ENCODE peak calls at places on chromosomes 3 and 15, in six cellular contexts. One of them, this sample, is unnamed.

GRCh38 chr3:171833775-171834460 is 9.2 kb upstream of the TMEM212 start:
- DNase-seq in H9: no peak
- DNase-seq in neuronal stem cell: no peak
- DNase-seq in H1: no peak
- DNase-seq in IMR-90: peak; percentile 87
- DNase-seq in trophoblast cell: peak; percentile 29
- DNase-seq in this sample: no peak

GRCh38 chr15:38059665-38060064 is 125.2 kb downstream of the TMCO5A start:
- DNase-seq in H9: no peak
- DNase-seq in neuronal stem cell: no peak
- DNase-seq in H1: no peak
- DNase-seq in IMR-90: peak; percentile 85
- DNase-seq in trophoblast cell: no peak
- DNase-seq in this sample: no peak

GRCh38 chr3:58414538-58415197 is 19.0 kb downstream of the PDHB start:
- DNase-seq in H9: no peak
- DNase-seq in neuronal stem cell: peak; percentile 33
- DNase-seq in H1: peak; percentile 61
- DNase-seq in IMR-90: peak; percentile 67
- DNase-seq in trophoblast cell: peak; percentile 83
- DNase-seq in this sample: peak; percentile 73

GRCh38 chr15:39195988-39196486 is 384.8 kb upstream of the THBS1 start:
- DNase-seq in H9: no peak
- DNase-seq in neuronal stem cell: no peak
- DNase-seq in H1: no peak
- DNase-seq in IMR-90: peak; percentile 85
- DNase-seq in trophoblast cell: peak; percentile 99
- DNase-seq in this sample: no peak

GRCh38 chr15:77642793-77643430 is 10.2 kb upstream of the LINGO1 start:
- DNase-seq in H9: no peak
- DNase-seq in neuronal stem cell: no peak
- DNase-seq in H1: no peak
- DNase-seq in IMR-90: peak; percentile 7
- DNase-seq in trophoblast cell: no peak
- DNase-seq in this sample: peak; percentile 23

GRCh38 chr3:196942915-196943277 is 568 bp upstream of the NCBP2 start:
- DNase-seq in H9: no peak
- DNase-seq in neuronal stem cell: no peak
- DNase-seq in H1: no peak
- DNase-seq in IMR-90: no peak
- DNase-seq in trophoblast cell: no peak
- DNase-seq in this sample: peak; percentile 19

GRCh38 chr3:171157980-171158379 is 131.5 kb upstream of the SLC2A2 start:
- DNase-seq in H9: no peak
- DNase-seq in neuronal stem cell: no peak
- DNase-seq in H1: no peak
- DNase-seq in IMR-90: no peak
- DNase-seq in trophoblast cell: no peak
- DNase-seq in this sample: no peak

GRCh38 chr15:55241895-55242294 is 45.2 kb upstream of the RSL24D1 start:
- DNase-seq in H9: no peak
- DNase-seq in neuronal stem cell: no peak
- DNase-seq in H1: no peak
- DNase-seq in IMR-90: peak; percentile 71
- DNase-seq in trophoblast cell: no peak
- DNase-seq in this sample: no peak

GRCh38 chr15:96102631-96103030 is 227.9 kb upstream of the NR2F2 start:
- DNase-seq in H9: no peak
- DNase-seq in neuronal stem cell: no peak
- DNase-seq in H1: no peak
- DNase-seq in IMR-90: no peak
- DNase-seq in trophoblast cell: no peak
- DNase-seq in this sample: no peak

GRCh38 chr3:8784676-8785435 is 15.4 kb upstream of the OXTR start:
- DNase-seq in H9: no peak
- DNase-seq in neuronal stem cell: no peak
- DNase-seq in H1: no peak
- DNase-seq in IMR-90: no peak
- DNase-seq in trophoblast cell: no peak
- DNase-seq in this sample: no peak

GRCh38 chr3:48018841-48019240 is 2.6 kb upstream of the MAP4 start:
- DNase-seq in H9: no peak
- DNase-seq in neuronal stem cell: no peak
- DNase-seq in H1: no peak
- DNase-seq in IMR-90: peak; percentile 81
- DNase-seq in trophoblast cell: peak; percentile 60
- DNase-seq in this sample: peak; percentile 38

GRCh38 chr3:98920166-98920565 is 18.7 kb upstream of the DCBLD2 start:
- DNase-seq in H9: no peak
- DNase-seq in neuronal stem cell: no peak
- DNase-seq in H1: no peak
- DNase-seq in IMR-90: no peak
- DNase-seq in trophoblast cell: no peak
- DNase-seq in this sample: no peak

GRCh38 chr3:31275038-31275562 is 257.6 kb upstream of the STT3B start:
- DNase-seq in H9: no peak
- DNase-seq in neuronal stem cell: no peak
- DNase-seq in H1: no peak
- DNase-seq in IMR-90: peak; percentile 64
- DNase-seq in trophoblast cell: peak; percentile 67
- DNase-seq in this sample: no peak

GRCh38 chr3:114508976-114509375 is 215.1 kb downstream of the TIGIT start:
- DNase-seq in H9: no peak
- DNase-seq in neuronal stem cell: no peak
- DNase-seq in H1: no peak
- DNase-seq in IMR-90: peak; percentile 29
- DNase-seq in trophoblast cell: peak; percentile 43
- DNase-seq in this sample: peak; percentile 62

GRCh38 chr3:69914395-69914794 is 85.1 kb upstream of the SAMMSON start:
- DNase-seq in H9: no peak
- DNase-seq in neuronal stem cell: no peak
- DNase-seq in H1: no peak
- DNase-seq in IMR-90: peak; percentile 16
- DNase-seq in trophoblast cell: no peak
- DNase-seq in this sample: peak; percentile 16

GRCh38 chr3:131543714-131544113 is 40.9 kb upstream of the MRPL3 start:
- DNase-seq in H9: peak; percentile 28
- DNase-seq in neuronal stem cell: no peak
- DNase-seq in H1: no peak
- DNase-seq in IMR-90: peak; percentile 84
- DNase-seq in trophoblast cell: peak; percentile 41
- DNase-seq in this sample: peak; percentile 55

GRCh38 chr15:40747685-40748631 is 7.1 kb downstream of the RMDN3 start:
- DNase-seq in H9: no peak
- DNase-seq in neuronal stem cell: no peak
- DNase-seq in H1: no peak
- DNase-seq in IMR-90: no peak
- DNase-seq in trophoblast cell: no peak
- DNase-seq in this sample: no peak

GRCh38 chr3:141410861-141411771 is 42.8 kb downstream of the ZBTB38 start:
- DNase-seq in H9: no peak
- DNase-seq in neuronal stem cell: no peak
- DNase-seq in H1: no peak
- DNase-seq in IMR-90: peak; percentile 68
- DNase-seq in trophoblast cell: peak; percentile 40
- DNase-seq in this sample: no peak

GRCh38 chr3:61571516-61572336 is 10.4 kb downstream of the PTPRG start:
- DNase-seq in H9: no peak
- DNase-seq in neuronal stem cell: no peak
- DNase-seq in H1: peak; percentile 39
- DNase-seq in IMR-90: peak; percentile 84
- DNase-seq in trophoblast cell: no peak
- DNase-seq in this sample: no peak

GRCh38 chr15:44173813-44174212 is 21.3 kb downstream of the FRMD5 start:
- DNase-seq in H9: no peak
- DNase-seq in neuronal stem cell: no peak
- DNase-seq in H1: no peak
- DNase-seq in IMR-90: no peak
- DNase-seq in trophoblast cell: no peak
- DNase-seq in this sample: no peak

GRCh38 chr3:2653706-2654105 is 456.5 kb downstream of the IL5RA start:
- DNase-seq in H9: no peak
- DNase-seq in neuronal stem cell: no peak
- DNase-seq in H1: no peak
- DNase-seq in IMR-90: peak; percentile 36
- DNase-seq in trophoblast cell: no peak
- DNase-seq in this sample: no peak

GRCh38 chr3:46021516-46021915 is 5.8 kb downstream of the XCR1 start:
- DNase-seq in H9: no peak
- DNase-seq in neuronal stem cell: no peak
- DNase-seq in H1: peak; percentile 17
- DNase-seq in IMR-90: no peak
- DNase-seq in trophoblast cell: no peak
- DNase-seq in this sample: no peak

GRCh38 chr3:46020766-46021510 is 6.3 kb downstream of the XCR1 start:
- DNase-seq in H9: no peak
- DNase-seq in neuronal stem cell: no peak
- DNase-seq in H1: peak; percentile 11
- DNase-seq in IMR-90: no peak
- DNase-seq in trophoblast cell: no peak
- DNase-seq in this sample: no peak

GRCh38 chr3:46013316-46014094 is 13.8 kb downstream of the XCR1 start:
- DNase-seq in H9: no peak
- DNase-seq in neuronal stem cell: no peak
- DNase-seq in H1: no peak
- DNase-seq in IMR-90: no peak
- DNase-seq in trophoblast cell: no peak
- DNase-seq in this sample: no peak

GRCh38 chr3:46019707-46020106 is 7.6 kb downstream of the XCR1 start:
- DNase-seq in H9: no peak
- DNase-seq in neuronal stem cell: no peak
- DNase-seq in H1: no peak
- DNase-seq in IMR-90: no peak
- DNase-seq in trophoblast cell: no peak
- DNase-seq in this sample: no peak

GRCh38 chr3:46017720-46018119 is 9.6 kb downstream of the XCR1 start:
- DNase-seq in H9: no peak
- DNase-seq in neuronal stem cell: no peak
- DNase-seq in H1: peak; percentile 13
- DNase-seq in IMR-90: no peak
- DNase-seq in trophoblast cell: peak; percentile 20
- DNase-seq in this sample: no peak
- H2BK5ac ChIP-seq in H9: no peak overlapping the region
- H2BK5ac ChIP-seq in neuronal stem cell: no peak overlapping the region
- H2BK5ac ChIP-seq in H1: no peak overlapping the region
- H2BK5ac ChIP-seq in IMR-90: no peak overlapping the region
- H2BK5ac ChIP-seq in trophoblast cell: no peak overlapping the region
- H2BK5ac ChIP-seq in this sample: no peak overlapping the region

GRCh38 chr15:85770722-85771041 is 24.0 kb downstream of the KLHL25 start:
- DNase-seq in H9: no peak
- DNase-seq in neuronal stem cell: no peak
- DNase-seq in H1: no peak
- DNase-seq in IMR-90: no peak
- DNase-seq in trophoblast cell: no peak
- DNase-seq in this sample: no peak
- H2BK5ac ChIP-seq in H9: no peak overlapping the region
- H2BK5ac ChIP-seq in neuronal stem cell: no peak overlapping the region
- H2BK5ac ChIP-seq in H1: no peak overlapping the region
- H2BK5ac ChIP-seq in IMR-90: no peak overlapping the region
- H2BK5ac ChIP-seq in trophoblast cell: no peak overlapping the region
- H2BK5ac ChIP-seq in this sample: no peak overlapping the region

GRCh38 chr3:157083824-157084223 is 76.1 kb downstream of the CCNL1 start:
- DNase-seq in H9: no peak
- DNase-seq in neuronal stem cell: no peak
- DNase-seq in H1: no peak
- DNase-seq in IMR-90: no peak
- DNase-seq in trophoblast cell: no peak
- DNase-seq in this sample: no peak
- H2BK5ac ChIP-seq in H9: no peak overlapping the region
- H2BK5ac ChIP-seq in neuronal stem cell: no peak overlapping the region
- H2BK5ac ChIP-seq in H1: no peak overlapping the region
- H2BK5ac ChIP-seq in IMR-90: no peak overlapping the region
- H2BK5ac ChIP-seq in trophoblast cell: no peak overlapping the region
- H2BK5ac ChIP-seq in this sample: no peak overlapping the region

GRCh38 chr3:120908803-120909601 is 997 bp downstream of the STXBP5L start:
- DNase-seq in H9: peak; percentile 38
- DNase-seq in neuronal stem cell: peak; percentile 11
- DNase-seq in H1: no peak
- DNase-seq in IMR-90: no peak
- DNase-seq in trophoblast cell: no peak
- DNase-seq in this sample: no peak
- H2BK5ac ChIP-seq in H9: no peak overlapping the region
- H2BK5ac ChIP-seq in neuronal stem cell: no peak overlapping the region
- H2BK5ac ChIP-seq in H1: no peak overlapping the region
- H2BK5ac ChIP-seq in IMR-90: no peak overlapping the region
- H2BK5ac ChIP-seq in trophoblast cell: no peak overlapping the region
- H2BK5ac ChIP-seq in this sample: no peak overlapping the region

GRCh38 chr3:53238051-53238850 is 17.6 kb downstream of the TKT start:
- DNase-seq in H9: no peak
- DNase-seq in neuronal stem cell: no peak
- DNase-seq in H1: no peak
- DNase-seq in IMR-90: peak; percentile 97
- DNase-seq in trophoblast cell: peak; percentile 35
- DNase-seq in this sample: no peak
- H2BK5ac ChIP-seq in H9: no peak overlapping the region
- H2BK5ac ChIP-seq in neuronal stem cell: no peak overlapping the region
- H2BK5ac ChIP-seq in H1: peak overlapping the region; percentile 56
- H2BK5ac ChIP-seq in IMR-90: peak overlapping the region; percentile 98
- H2BK5ac ChIP-seq in trophoblast cell: peak overlapping the region; percentile 65
- H2BK5ac ChIP-seq in this sample: no peak overlapping the region

GRCh38 chr3:52052831-52053306 is 3.5 kb downstream of the DUSP7 start:
- DNase-seq in H9: peak; percentile 87
- DNase-seq in neuronal stem cell: no peak
- DNase-seq in H1: peak; percentile 82
- DNase-seq in IMR-90: peak; percentile 77
- DNase-seq in trophoblast cell: peak; percentile 30
- DNase-seq in this sample: peak; percentile 91

GRCh38 chr3:52053307-52054304 is 2.8 kb downstream of the DUSP7 start:
- DNase-seq in H9: no peak
- DNase-seq in neuronal stem cell: no peak
- DNase-seq in H1: no peak
- DNase-seq in IMR-90: peak; percentile 29
- DNase-seq in trophoblast cell: no peak
- DNase-seq in this sample: peak; percentile 38

GRCh38 chr3:52055537-52056351 is 627 bp downstream of the DUSP7 start:
- DNase-seq in H9: peak; percentile 71
- DNase-seq in neuronal stem cell: no peak
- DNase-seq in H1: peak; percentile 77
- DNase-seq in IMR-90: peak; percentile 57
- DNase-seq in trophoblast cell: peak; percentile 59
- DNase-seq in this sample: peak; percentile 87

GRCh38 chr3:52056521-52056967 is at the start of gene DUSP7:
- DNase-seq in H9: peak; percentile 58
- DNase-seq in neuronal stem cell: peak; percentile 81
- DNase-seq in H1: peak; percentile 76
- DNase-seq in IMR-90: peak; percentile 46
- DNase-seq in trophoblast cell: peak; percentile 62
- DNase-seq in this sample: peak; percentile 63

GRCh38 chr3:52054689-52055511 is 1.5 kb downstream of the DUSP7 start:
- DNase-seq in H9: peak; percentile 40
- DNase-seq in neuronal stem cell: no peak
- DNase-seq in H1: peak; percentile 73
- DNase-seq in IMR-90: peak; percentile 15
- DNase-seq in trophoblast cell: no peak
- DNase-seq in this sample: peak; percentile 35
- H2BK5ac ChIP-seq in H9: no peak overlapping the region
- H2BK5ac ChIP-seq in neuronal stem cell: peak overlapping the region; percentile 36
- H2BK5ac ChIP-seq in H1: peak overlapping the region; percentile 60
- H2BK5ac ChIP-seq in IMR-90: peak overlapping the region; percentile 92
- H2BK5ac ChIP-seq in trophoblast cell: no peak overlapping the region
- H2BK5ac ChIP-seq in this sample: no peak overlapping the region